ENCODE peak calls at places on chromosome 13, in seven cellular contexts. Y is stomach, J is tibial artery, F is IMR-90, C is GM12878, H is tibial nerve, M is mammary epithelial cell. K is an unnamed sample.

GRCh38 chr13:79541426-79542049 is 60.6 kb downstream of the NDFIP2 start:
- DNase-seq in Y (no peak), J (no peak), F (peak; percentile 73), C (peak; percentile 49), H (no peak), M (peak; percentile 42), K (no peak)

GRCh38 chr13:51834581-51835158 is 10.3 kb downstream of the TMEM272 start:
- DNase-seq in Y (no peak), J (no peak), F (no peak), C (no peak), H (no peak), M (no peak), K (no peak)

GRCh38 chr13:24264976-24265375 is 44.4 kb upstream of the C1QTNF9 start:
- DNase-seq in Y (no peak), J (no peak), F (no peak), C (no peak), H (no peak), M (peak; percentile 2), K (no peak)

GRCh38 chr13:85241045-85241444 is 558.2 kb downstream of the SLITRK6 start:
- DNase-seq in Y (no peak), J (no peak), F (peak; percentile 44), C (no peak), H (no peak), M (peak; percentile 73), K (no peak)

GRCh38 chr13:30159446-30159839 is 147.9 kb downstream of the KATNAL1 start:
- DNase-seq in Y (no peak), J (peak; percentile 33), F (peak; percentile 94), C (no peak), H (no peak), M (peak; percentile 54), K (no peak)

GRCh38 chr13:40076765-40077362 is 421.4 kb downstream of the COG6 start:
- DNase-seq in Y (no peak), J (no peak), F (no peak), C (no peak), H (no peak), M (peak; percentile 53), K (no peak)

GRCh38 chr13:26540319-26540718 is 17.2 kb upstream of the WASF3 start:
- DNase-seq in Y (no peak), J (no peak), F (no peak), C (no peak), H (no peak), M (no peak), K (peak; percentile 19)

GRCh38 chr13:106958690-106959089 is 390.8 kb upstream of the ARGLU1 start:
- DNase-seq in Y (no peak), J (no peak), F (no peak), C (no peak), H (no peak), M (no peak), K (no peak)

GRCh38 chr13:21673592-21674270 is 2.9 kb downstream of the FGF9 start:
- DNase-seq in Y (peak; percentile 58), J (no peak), F (peak; percentile 36), C (no peak), H (no peak), M (peak; percentile 47), K (no peak)

GRCh38 chr13:86020350-86021002 is 221.3 kb upstream of the SLITRK6 start:
- DNase-seq in Y (no peak), J (no peak), F (peak; percentile 41), C (no peak), H (no peak), M (peak; percentile 26), K (no peak)

GRCh38 chr13:97205971-97206370 is 16.2 kb upstream of the MBNL2 start:
- DNase-seq in Y (no peak), J (no peak), F (peak; percentile 68), C (no peak), H (no peak), M (peak; percentile 32), K (no peak)

GRCh38 chr13:114123448-114123847 is 9.0 kb downstream of the RASA3 start:
- DNase-seq in Y (no peak), J (no peak), F (no peak), C (no peak), H (no peak), M (no peak), K (no peak)

GRCh38 chr13:71770710-71771109 is 96.3 kb downstream of the DACH1 start:
- DNase-seq in Y (no peak), J (no peak), F (no peak), C (no peak), H (no peak), M (no peak), K (no peak)

GRCh38 chr13:65710514-65710913 is 1519.6 kb downstream of the PCDH9 start:
- DNase-seq in Y (no peak), J (no peak), F (no peak), C (no peak), H (no peak), M (no peak), K (no peak)

GRCh38 chr13:109275848-109276247 is 510.5 kb downstream of the IRS2 start:
- DNase-seq in Y (no peak), J (no peak), F (no peak), C (no peak), H (no peak), M (peak; percentile 40), K (no peak)

GRCh38 chr13:76937416-76937815 is 10.9 kb upstream of the ACOD1 start:
- DNase-seq in Y (no peak), J (no peak), F (peak; percentile 97), C (no peak), H (no peak), M (peak; percentile 93), K (no peak)

GRCh38 chr13:48500652-48501197 is 32.2 kb downstream of the RCBTB2 start:
- DNase-seq in Y (no peak), J (no peak), F (peak; percentile 96), C (no peak), H (no peak), M (peak; percentile 83), K (no peak)

GRCh38 chr13:112761701-112762689 is 72.2 kb downstream of the ATP11A start:
- DNase-seq in Y (no peak), J (no peak), F (peak; percentile 80), C (no peak), H (no peak), M (no peak), K (no peak)

GRCh38 chr13:44758595-44759221 is 182.6 kb upstream of the TSC22D1 start:
- DNase-seq in Y (no peak), J (no peak), F (peak; percentile 98), C (no peak), H (no peak), M (peak; percentile 92), K (no peak)
- H3K4me1 ChIP-seq in Y (peaks cover 30% of the 10 kb centered on the region), J (peaks cover 21% of the 10 kb centered on the region), F (peaks cover 12% of the 10 kb centered on the region), C (peaks cover 3% of the 10 kb centered on the region), H (peaks cover 8% of the 10 kb centered on the region), M (peaks cover 59% of the 10 kb centered on the region), K (peaks cover 5% of the 10 kb centered on the region)

GRCh38 chr13:31798189-31798588 is 58.9 kb downstream of the RXFP2 start:
- DNase-seq in Y (no peak), J (no peak), F (no peak), C (no peak), H (no peak), M (no peak), K (no peak)
- H3K4me1 ChIP-seq in Y (no peaks in the 10 kb centered on the region), J (peaks cover 5% of the 10 kb centered on the region), F (no peaks in the 10 kb centered on the region), C (no peaks in the 10 kb centered on the region), H (no peaks in the 10 kb centered on the region), M (no peaks in the 10 kb centered on the region), K (no peaks in the 10 kb centered on the region)

DNA sequence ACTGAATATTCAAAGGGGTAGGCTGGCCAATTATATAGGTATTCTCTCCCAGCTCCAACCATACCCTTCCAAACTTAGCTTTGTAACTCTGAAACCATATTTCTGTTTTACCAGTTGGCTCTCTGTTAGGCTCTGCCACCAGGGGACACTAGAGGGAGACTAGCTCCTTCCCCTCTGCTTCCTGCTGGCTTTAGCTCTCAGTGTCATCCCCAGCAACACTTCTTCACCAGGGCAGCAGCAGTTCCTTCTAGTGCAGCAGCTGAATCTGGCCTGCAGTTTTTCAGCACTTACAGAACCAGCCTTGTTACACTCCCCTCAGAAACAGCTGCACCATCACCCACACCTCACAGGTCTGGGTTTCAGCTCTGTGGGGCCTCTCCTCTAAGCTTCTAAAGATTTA is 51.0 kb upstream of the DOCK9 start:
- DNase-seq in Y (no peak), J (no peak), F (no peak), C (no peak), H (no peak), M (no peak), K (no peak)
- H3K4me1 ChIP-seq in Y (no peaks in the 10 kb centered on the region), J (no peaks in the 10 kb centered on the region), F (no peaks in the 10 kb centered on the region), C (no peaks in the 10 kb centered on the region), H (peaks cover 21% of the 10 kb centered on the region), M (peaks cover 38% of the 10 kb centered on the region), K (no peaks in the 10 kb centered on the region)

GRCh38 chr13:99859178-99860177 is 112.1 kb downstream of the ZIC5 start:
- DNase-seq in Y (no peak), J (no peak), F (no peak), C (peak; percentile 41), H (no peak), M (no peak), K (no peak)

GRCh38 chr13:99857738-99858137 is 113.8 kb downstream of the ZIC5 start:
- DNase-seq in Y (no peak), J (no peak), F (no peak), C (no peak), H (no peak), M (no peak), K (no peak)

GRCh38 chr13:99863789-99864626 is 107.6 kb downstream of the ZIC5 start:
- DNase-seq in Y (no peak), J (no peak), F (no peak), C (no peak), H (no peak), M (no peak), K (no peak)

GRCh38 chr13:99862243-99862642 is 109.3 kb downstream of the ZIC5 start:
- DNase-seq in Y (no peak), J (no peak), F (no peak), C (no peak), H (no peak), M (no peak), K (no peak)

DNA sequence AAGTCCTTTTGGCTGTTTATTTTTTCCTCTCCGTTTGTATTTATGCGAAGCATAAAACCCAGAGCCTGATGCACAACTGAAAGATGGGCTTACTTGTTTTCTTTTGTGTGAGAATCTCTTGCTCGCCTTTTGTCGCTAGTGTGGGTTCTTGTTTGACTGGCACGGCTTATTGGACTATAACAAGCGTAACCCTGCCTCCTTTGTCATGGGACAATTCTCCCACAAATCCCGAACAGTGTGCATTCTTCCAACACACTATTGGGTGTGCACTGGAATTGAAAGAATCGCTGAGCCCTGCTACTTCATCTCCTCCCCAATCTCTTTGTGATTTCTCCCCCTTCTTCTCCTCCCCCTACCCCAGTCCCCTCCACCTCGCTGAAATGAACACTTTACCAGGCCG is 110.8 kb downstream of the ZIC5 start:
- DNase-seq in Y (no peak), J (no peak), F (no peak), C (no peak), H (no peak), M (no peak), K (no peak)
- H3K4me1 ChIP-seq in Y (no peaks in the 10 kb centered on the region), J (no peaks in the 10 kb centered on the region), F (no peaks in the 10 kb centered on the region), C (peaks cover 4% of the 10 kb centered on the region), H (no peaks in the 10 kb centered on the region), M (no peaks in the 10 kb centered on the region), K (no peaks in the 10 kb centered on the region)

GRCh38 chr13:67439365-67439764 is 209.2 kb upstream of the PCDH9 start:
- DNase-seq in Y (no peak), J (no peak), F (no peak), C (no peak), H (no peak), M (no peak), K (no peak)
- H3K4me1 ChIP-seq in Y (no peaks in the 10 kb centered on the region), J (no peaks in the 10 kb centered on the region), F (no peaks in the 10 kb centered on the region), C (no peaks in the 10 kb centered on the region), H (no peaks in the 10 kb centered on the region), M (no peaks in the 10 kb centered on the region), K (no peaks in the 10 kb centered on the region)